ENCODE peak calls at places on chromosome 1, in five cellular contexts. N, W, S, G and Q are unnamed samples. For H3K36me3, the result is how much of the 10 kb centered on the place peaks cover.

GRCh38 chr1:117671781-117672501 is 66.1 kb downstream of the TENT5C start:
- DNase-seq in N (no peak), W (no peak), S (no peak), G (peak), Q (no peak)

GRCh38 chr1:31768939-31769704 is 5.0 kb upstream of the ADGRB2 start:
- DNase-seq in N (no peak), W (no peak), S (no peak), G (no peak), Q (no peak)

GRCh38 chr1:33563702-33564101 is 91.3 kb downstream of the ZSCAN20 start:
- DNase-seq in N (no peak), W (no peak), S (no peak), G (no peak), Q (no peak)

GRCh38 chr1:78855258-78855657 is 151.3 kb downstream of the ADGRL4 start:
- DNase-seq in N (no peak), W (no peak), S (no peak), G (no peak), Q (no peak)

GRCh38 chr1:161305872-161306519 is 3.8 kb downstream of the MPZ start:
- DNase-seq in N (peak), W (peak), S (peak), G (peak), Q (peak)

GRCh38 chr1:201602413-201603265 is 63.7 kb downstream of the NAV1 start:
- DNase-seq in N (no peak), W (no peak), S (no peak), G (no peak), Q (no peak)

GRCh38 chr1:79006564-79006963 is at the start of gene ADGRL4:
- DNase-seq in N (no peak), W (no peak), S (no peak), G (peak), Q (no peak)

GRCh38 chr1:67052741-67053534 is 1.0 kb downstream of the SLC35D1 start:
- DNase-seq in N (peak), W (peak), S (peak), G (peak), Q (peak)

DNA sequence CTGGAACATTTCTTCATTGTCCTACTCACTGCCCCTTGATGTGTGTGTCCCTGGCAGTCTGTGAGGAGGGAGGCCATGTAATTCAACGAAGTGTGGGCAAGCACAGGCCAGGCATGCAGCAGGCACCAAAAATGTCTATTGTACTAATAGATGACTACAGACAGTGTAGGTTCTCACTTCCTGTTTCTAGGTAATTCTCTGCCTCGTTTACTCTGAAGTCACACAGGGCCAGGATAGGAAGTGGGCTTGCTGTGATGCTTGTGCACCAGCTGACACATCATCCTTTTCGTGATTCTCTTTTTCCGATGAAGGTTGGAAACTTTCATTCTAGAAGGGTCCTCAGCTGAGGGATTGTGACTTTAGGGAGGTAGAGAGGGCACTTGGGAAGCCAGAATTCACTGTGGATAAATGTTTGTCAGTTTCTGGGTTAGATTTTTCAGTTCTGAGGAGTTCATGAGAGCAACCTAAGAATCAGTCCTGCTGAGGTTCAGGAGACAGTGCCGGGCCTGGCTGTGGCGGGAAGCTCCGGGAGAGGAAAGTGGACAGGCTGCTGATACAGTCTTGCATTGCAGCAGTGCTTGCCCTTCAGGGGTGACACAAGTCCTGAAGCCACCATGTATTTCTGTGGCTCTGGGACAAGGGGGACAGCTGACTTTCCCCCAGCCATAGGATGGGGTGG is 4.3 kb upstream of the CSF1 start:
- DNase-seq in N (no peak), W (peak), S (no peak), G (no peak), Q (peak)
- H3K4me3 ChIP-seq in N (no peak), W (no peak), S (no peak), G (no peak), Q (no peak)

GRCh38 chr1:226072347-226072746 is 9.8 kb downstream of the H3-3A start:
- DNase-seq in N (no peak), W (no peak), S (no peak), G (no peak), Q (no peak)
- H3K36me3 ChIP-seq in N (under half), W (half or more), S (under half), G (half or more), Q (under half)

DNA sequence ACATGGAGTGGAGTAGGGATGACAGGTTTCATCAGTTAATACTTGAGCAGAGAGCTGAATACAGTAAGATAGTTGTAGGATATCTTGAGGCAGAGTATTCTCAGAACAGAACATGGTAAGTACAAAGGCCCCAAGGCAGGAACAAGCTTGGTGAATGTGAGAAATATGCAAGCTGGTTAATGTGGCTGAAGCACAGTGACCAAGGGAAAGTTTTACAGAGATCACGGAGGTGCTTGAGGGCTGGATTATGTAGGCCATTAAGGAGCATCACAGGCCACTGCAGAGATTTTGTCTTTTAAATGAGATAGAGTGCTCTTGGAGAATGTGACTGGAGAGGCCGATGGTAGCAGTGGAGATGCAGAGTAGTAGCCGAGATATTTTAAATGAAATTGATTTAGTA is 54.0 kb upstream of the BOLA1 start:
- DNase-seq in N (no peak), W (peak), S (no peak), G (no peak), Q (no peak)
- H3K4me3 ChIP-seq in N (no peak), W (no peak), S (no peak), G (no peak), Q (peak)

GRCh38 chr1:160120797-160121196 is 5.2 kb downstream of the ATP1A2 start:
- DNase-seq in N (no peak), W (no peak), S (no peak), G (no peak), Q (no peak)
- H3K36me3 ChIP-seq in N (under half), W (under half), S (under half), G (under half), Q (under half)